ENCODE peak calls at places on chromosome 22, in six cellular contexts. V is IMR-90, Y is mesenchymal stem cell, R is H1, Q is neuronal stem cell, J is trophoblast cell. O is an unnamed sample.

GRCh38 chr22:39661842-39662676 is 91.5 kb downstream of the CACNA1I start:
- DNase-seq in Q (no peak), V (no peak), Y (no peak), R (peak), J (no peak), O (peak)

GRCh38 chr22:17777005-17777716 is 2.9 kb upstream of the BID start:
- DNase-seq in R (no peak), J (peak), Y (no peak), V (no peak), Q (no peak), O (no peak)

GRCh38 chr22:40594924-40595323 is 41.6 kb downstream of the MRTFA start:
- DNase-seq in Y (no peak), J (peak), V (peak), R (no peak), Q (no peak), O (no peak)

GRCh38 chr22:33539902-33540751 is 380.1 kb downstream of the LARGE1 start:
- DNase-seq in Y (no peak), Q (no peak), R (no peak), J (no peak), V (peak), O (no peak)

GRCh38 chr22:29369460-29369859 is 18.9 kb downstream of the AP1B1 start:
- DNase-seq in Q (peak), R (peak), V (peak), J (peak), Y (peak), O (peak)

GRCh38 chr22:39316440-39317083 is 2.9 kb downstream of the RPL3 start:
- DNase-seq in J (peak), R (no peak), Y (peak), Q (peak), V (peak), O (peak)

GRCh38 chr22:24051568-24051967 is 40.5 kb downstream of the CABIN1 start:
- DNase-seq in R (no peak), V (no peak), J (peak), Y (no peak), Q (no peak), O (no peak)

GRCh38 chr22:50674606-50675552 is 2.3 kb downstream of the SHANK3 start:
- DNase-seq in V (no peak), J (peak), Y (peak), R (peak), Q (peak), O (peak)

GRCh38 chr22:23849009-23850006 is 8.4 kb upstream of the SLC2A11 start:
- DNase-seq in Q (peak), R (peak), V (peak), J (peak), Y (peak), O (peak)

DNA sequence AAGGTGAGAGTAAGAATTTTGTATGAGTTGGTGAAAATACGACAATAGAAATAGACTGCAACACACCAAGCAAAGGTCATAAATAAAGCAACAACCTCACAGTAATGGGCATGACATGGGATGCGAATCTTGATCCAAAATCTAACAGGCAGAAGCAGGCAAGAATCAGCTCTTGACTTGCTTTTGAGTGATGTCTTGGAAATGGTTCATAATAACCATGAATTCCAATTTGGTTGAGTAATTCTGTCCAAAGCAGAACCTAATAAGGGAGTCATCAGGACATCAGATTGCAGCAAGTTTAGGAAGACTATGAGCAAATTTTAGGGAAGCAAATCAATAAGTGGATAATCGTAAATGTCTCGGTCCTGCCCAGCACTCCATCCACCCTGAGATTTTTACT is 224.0 kb upstream of the ISX start:
- DNase-seq in V (no peak), Y (no peak), J (no peak), R (no peak), Q (no peak), O (no peak)
- H3K14ac ChIP-seq in V (no peak), Y (no peak), J (no peak), R (no peak), Q (no peak), O (no peak)

DNA sequence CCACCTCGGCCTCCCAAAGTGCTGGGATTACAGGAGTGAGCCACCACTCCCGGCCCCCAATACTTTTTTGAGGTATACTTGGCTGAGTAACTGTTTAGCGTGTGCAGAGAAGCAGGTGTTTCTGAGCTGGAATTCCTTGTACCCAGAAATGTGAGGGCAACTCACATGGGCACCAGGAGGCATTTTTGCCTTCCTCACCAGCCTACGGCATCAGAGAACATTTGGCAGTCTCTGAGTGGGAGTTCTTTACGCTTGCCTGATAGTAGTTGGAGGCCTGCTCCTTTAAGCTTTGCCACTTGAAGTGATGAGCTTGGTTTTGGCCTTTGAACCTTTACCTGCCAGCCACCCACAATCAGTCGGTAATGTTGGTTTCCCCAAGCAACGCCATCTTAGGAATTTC is 9.2 kb downstream of the PARVB start:
- DNase-seq in Q (no peak), V (no peak), J (no peak), Y (no peak), R (no peak), O (no peak)
- H3K14ac ChIP-seq in Q (no peak), V (no peak), J (no peak), Y (no peak), R (no peak), O (no peak)

GRCh38 chr22:48320048-48320655 is 1507.5 kb downstream of the BRD1 start:
- DNase-seq in Y (no peak), J (no peak), Q (no peak), V (no peak), R (no peak), O (no peak)
- H3K14ac ChIP-seq in Y (no peak), J (no peak), Q (peak), V (no peak), R (no peak), O (no peak)

GRCh38 chr22:22021160-22021750 is 38.7 kb upstream of the TOP3B start:
- DNase-seq in R (no peak), J (no peak), Y (no peak), Q (no peak), V (peak), O (no peak)

GRCh38 chr22:22022255-22022840 is 39.8 kb upstream of the TOP3B start:
- DNase-seq in Q (no peak), R (no peak), Y (no peak), V (no peak), J (no peak), O (no peak)

GRCh38 chr22:22024440-22024839 is 41.9 kb upstream of the TOP3B start:
- DNase-seq in Y (no peak), V (no peak), Q (no peak), J (no peak), R (no peak), O (no peak)

GRCh38 chr22:22023581-22024137 is 41.1 kb upstream of the TOP3B start:
- DNase-seq in J (no peak), V (no peak), R (no peak), Q (no peak), Y (no peak), O (no peak)

DNA sequence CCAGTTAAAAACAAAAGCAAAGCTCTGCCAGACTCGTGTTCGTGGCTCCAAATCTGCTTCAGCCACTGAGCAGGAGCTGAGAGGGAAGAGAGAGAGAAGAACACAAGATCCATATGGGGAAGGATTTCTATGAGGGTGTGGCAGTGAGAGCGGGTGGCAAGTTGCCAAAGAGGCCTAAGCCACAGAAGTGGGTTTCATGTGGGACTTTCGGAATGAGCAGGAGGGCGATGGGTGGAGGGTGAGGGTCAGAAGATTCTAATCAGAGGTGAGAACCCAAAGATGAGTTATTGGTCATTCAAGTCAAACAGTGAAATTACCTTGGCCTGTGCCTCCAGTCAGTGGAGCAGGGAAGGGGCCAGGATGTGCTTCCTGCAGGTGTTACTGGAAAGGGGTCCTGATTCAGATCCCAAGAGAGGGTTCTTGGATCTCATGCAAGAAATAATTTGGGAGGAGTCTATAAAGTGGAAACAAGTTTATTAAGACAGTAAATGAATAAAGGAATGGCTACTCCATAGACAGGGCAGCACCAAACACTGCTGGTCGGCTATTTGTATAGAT is 40.5 kb upstream of the TOP3B start:
- DNase-seq in R (no peak), J (no peak), V (no peak), Q (no peak), Y (no peak), O (no peak)
- H3K14ac ChIP-seq in R (no peak), J (no peak), V (no peak), Q (no peak), Y (no peak), O (no peak)

GRCh38 chr22:19082101-19082500 is 40.1 kb downstream of the DGCR2 start:
- DNase-seq in V (no peak), Y (no peak), J (no peak), R (no peak), Q (no peak), O (no peak)
- H3K14ac ChIP-seq in V (no peak), Y (no peak), J (no peak), R (no peak), Q (no peak), O (no peak)

DNA sequence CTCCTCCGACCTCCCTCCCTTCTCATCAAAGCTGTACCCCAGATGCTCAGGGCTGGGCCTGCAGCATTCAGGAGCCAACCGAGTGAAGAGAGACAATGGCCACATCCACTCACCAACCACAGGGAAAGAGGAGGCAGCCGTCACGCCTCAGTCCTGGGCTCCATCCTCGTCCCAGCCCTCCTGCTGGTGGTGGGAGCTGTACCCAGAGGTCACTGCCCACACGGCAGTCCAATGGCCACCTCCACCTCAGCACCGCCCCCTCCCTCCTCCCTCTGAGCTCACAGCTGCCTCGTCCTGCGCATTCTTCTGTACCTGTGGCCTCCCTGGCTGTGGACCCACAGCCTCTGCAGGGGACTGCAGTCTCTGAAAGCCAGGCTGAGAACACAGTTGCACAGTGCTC is 53.0 kb downstream of the PHF21B start:
- DNase-seq in J (no peak), Q (no peak), R (no peak), Y (no peak), V (no peak), O (peak)
- H3K14ac ChIP-seq in J (no peak), Q (no peak), R (peak), Y (no peak), V (no peak), O (no peak)

GRCh38 chr22:46569848-46570695 is 32.7 kb upstream of the CELSR1 start:
- DNase-seq in R (no peak), J (peak), V (no peak), Q (no peak), Y (no peak), O (no peak)
- H3K14ac ChIP-seq in R (no peak), J (no peak), V (no peak), Q (peak), Y (no peak), O (no peak)

DNA sequence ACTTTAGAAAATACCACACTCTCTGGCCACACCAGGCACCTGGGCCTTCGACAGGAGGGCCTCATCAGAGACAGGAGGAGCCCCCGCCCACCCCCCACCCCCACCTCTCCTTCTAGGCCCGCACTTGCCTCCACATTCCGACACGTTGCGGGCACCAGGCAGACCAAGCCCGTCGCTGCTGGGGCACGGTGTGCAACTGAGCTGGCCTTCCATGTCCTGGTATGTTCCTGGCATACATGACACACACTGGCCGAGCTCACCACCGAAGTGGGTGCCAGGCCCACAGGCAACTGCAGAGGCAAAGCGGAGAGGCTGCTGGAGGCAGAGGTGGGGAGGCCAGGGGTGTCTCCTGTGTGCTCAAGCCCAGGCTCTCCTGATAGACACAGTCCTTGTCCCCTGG is 27.0 kb upstream of the TTLL12 start:
- DNase-seq in Y (no peak), J (no peak), V (no peak), Q (no peak), R (no peak), O (no peak)
- H3K14ac ChIP-seq in Y (peak), J (no peak), V (no peak), Q (no peak), R (no peak), O (no peak)

GRCh38 chr22:35913925-35914324 is 114.7 kb downstream of the RBFOX2 start:
- DNase-seq in Y (no peak), V (no peak), R (no peak), Q (no peak), J (no peak), O (no peak)
- H3K14ac ChIP-seq in Y (no peak), V (no peak), R (no peak), Q (no peak), J (no peak), O (no peak)

GRCh38 chr22:27765706-27766291 is 35.8 kb downstream of the MN1 start:
- DNase-seq in R (no peak), Q (no peak), J (no peak), Y (no peak), V (no peak), O (no peak)
- H3K14ac ChIP-seq in R (no peak), Q (no peak), J (no peak), Y (no peak), V (no peak), O (no peak)

O was measured in H9.